ENCODE peak calls at places on chromosome 2, in ten cellular contexts. Z is CD8-positive, alpha-beta T cell; J is IMR-90; E is fibroblast of pulmonary artery; G is epithelial cell of esophagus; O is heart left ventricle; R is WERI-Rb-1; P is pancreas; Y is Peyer's patch; S is endodermal cell. N is an unnamed sample.
A peak's percentile ranks its signal among the peaks of the same experiment; 100 is the strongest.

GRCh38 chr2:52141076-52141475 is 1109.1 kb upstream of the NRXN1 start:
- DNase-seq in E (no peak), J (peak; percentile 30), G (no peak), Y (no peak), S (no peak), Z (no peak), P (no peak), O (no peak), R (no peak), N (no peak)

GRCh38 chr2:160406591-160407392 is 86.8 kb downstream of the RBMS1 start:
- DNase-seq in J (peak; percentile 80), S (peak; percentile 80), E (peak; percentile 85), Z (peak; percentile 81), O (peak; percentile 61), R (peak; percentile 35), G (peak; percentile 67), P (peak; percentile 31), Y (peak; percentile 92), N (peak; percentile 83)

GRCh38 chr2:120815292-120815691 is 79.6 kb downstream of the GLI2 start:
- DNase-seq in Y (no peak), O (no peak), S (no peak), J (no peak), G (no peak), P (no peak), Z (no peak), R (no peak), E (no peak), N (no peak)

GRCh38 chr2:196284901-196285589 is 113.7 kb upstream of the STK17B start:
- DNase-seq in R (no peak), J (no peak), Y (no peak), O (no peak), S (no peak), Z (no peak), P (no peak), E (peak; percentile 16), G (no peak), N (peak; percentile 39)

GRCh38 chr2:173210270-173211196 is 134.9 kb downstream of the MAP3K20 start:
- DNase-seq in O (peak; percentile 83), P (peak; percentile 71), G (peak; percentile 95), E (peak; percentile 97), R (peak; percentile 59), J (peak; percentile 97), Z (peak; percentile 57), S (peak; percentile 82), Y (peak; percentile 30), N (peak; percentile 98)

GRCh38 chr2:128643221-128644065 is 324.8 kb upstream of the HS6ST1 start:
- DNase-seq in R (no peak), E (no peak), G (no peak), Y (no peak), J (no peak), P (no peak), Z (peak; percentile 7), O (no peak), S (peak; percentile 47), N (no peak)

GRCh38 chr2:237213325-237214040 is 127.8 kb downstream of the COPS8 start:
- DNase-seq in S (peak; percentile 68), Y (no peak), Z (no peak), R (no peak), J (peak; percentile 96), O (no peak), P (peak; percentile 41), E (peak; percentile 93), G (peak; percentile 52), N (peak; percentile 94)

GRCh38 chr2:240930096-240930630 is 24.0 kb downstream of the CROCC2 start:
- DNase-seq in Y (no peak), O (peak; percentile 4), G (no peak), Z (peak; percentile 35), E (no peak), P (peak; percentile 3), S (peak; percentile 28), J (no peak), R (peak; percentile 6), N (no peak)

GRCh38 chr2:41381701-41382100 is 666.1 kb upstream of the PKDCC start:
- DNase-seq in Z (no peak), J (no peak), Y (no peak), E (no peak), P (no peak), R (no peak), S (no peak), O (no peak), G (no peak), N (no peak)
- H3K4me3 ChIP-seq in Z (no peak overlapping the region), J (no peak overlapping the region), Y (no peak overlapping the region), E (no peak overlapping the region), P (no peak overlapping the region), R (no peak overlapping the region), S (no peak overlapping the region), O (no peak overlapping the region), G (no peak overlapping the region), N (no peak overlapping the region)

GRCh38 chr2:71285706-71286105 is 45.9 kb upstream of the ZNF638 start:
- DNase-seq in Z (no peak), R (no peak), E (no peak), P (no peak), O (no peak), Y (no peak), S (no peak), G (no peak), J (no peak), N (no peak)

GRCh38 chr2:71283131-71283530 is 48.5 kb upstream of the ZNF638 start:
- DNase-seq in P (no peak), G (no peak), S (no peak), Y (no peak), J (no peak), R (no peak), O (no peak), E (no peak), Z (no peak), N (no peak)

GRCh38 chr2:71281950-71282349 is 49.6 kb upstream of the ZNF638 start:
- DNase-seq in J (no peak), S (no peak), Z (no peak), Y (no peak), E (no peak), R (no peak), G (peak; percentile 8), P (no peak), O (no peak), N (no peak)

GRCh38 chr2:71277536-71278103 is 50.7 kb upstream of the PAIP2B start:
- DNase-seq in J (no peak), S (peak; percentile 89), R (peak; percentile 88), E (peak; percentile 21), G (peak; percentile 9), Y (peak; percentile 22), O (peak; percentile 70), Z (no peak), P (peak; percentile 17), N (peak; percentile 7)

DNA sequence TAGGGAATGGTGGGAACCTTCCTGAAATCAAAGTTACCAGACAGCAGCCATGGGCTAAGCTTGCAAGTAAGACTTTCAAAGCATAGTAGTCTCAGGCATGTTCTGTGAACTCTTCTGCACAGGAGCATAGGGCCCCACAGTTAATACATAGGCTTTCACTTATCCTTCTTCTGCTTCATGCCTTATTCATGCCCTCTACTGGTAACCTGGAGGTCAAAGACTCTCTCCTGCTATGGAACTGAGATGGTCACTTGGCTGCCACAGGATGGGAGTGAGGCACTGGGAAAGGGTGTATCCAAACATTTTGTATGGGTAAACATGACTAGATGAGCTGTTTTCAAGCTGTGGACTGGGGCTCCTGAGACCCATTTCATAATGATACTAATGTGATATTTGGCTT is 49.1 kb upstream of the ZNF638 start:
- DNase-seq in P (no peak), J (no peak), Y (no peak), E (no peak), Z (no peak), O (no peak), S (peak; percentile 55), R (peak; percentile 50), G (peak; percentile 22), N (peak; percentile 6)
- TF ChIP-seq CTCF in P (no peak), J (no peak), Y (no peak), E (no peak), Z (no peak), O (no peak), S (peak; percentile 67), R (peak; percentile 53), G (peak; percentile 12), N (no peak)

DNA sequence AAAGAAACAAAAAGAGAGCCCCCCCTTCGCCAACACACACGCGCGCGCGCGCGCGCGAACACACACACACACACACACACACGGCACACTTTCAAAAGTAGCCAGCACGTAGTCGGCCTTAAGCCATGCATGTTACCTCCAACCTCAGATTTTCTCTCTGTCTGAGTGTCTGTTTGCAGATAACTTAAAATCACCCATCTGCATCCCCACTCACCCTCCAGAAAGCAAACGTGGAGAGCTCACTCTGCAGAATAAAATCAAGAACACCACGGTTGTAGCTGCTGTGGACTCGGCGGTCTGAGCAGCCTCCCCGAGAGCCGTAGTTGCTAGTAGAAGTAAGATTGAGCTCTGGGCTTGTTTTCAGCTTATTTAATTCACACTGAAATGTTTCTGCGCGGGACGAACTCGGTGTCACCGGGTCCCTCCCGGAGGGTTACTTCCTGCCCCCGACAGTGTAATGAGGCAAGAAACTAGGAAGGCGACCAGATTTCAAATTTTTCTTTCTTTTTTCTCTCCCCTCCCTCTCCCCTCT is 5.2 kb downstream of the MEIS1 start:
- DNase-seq in J (no peak), R (no peak), O (peak; percentile 28), Z (no peak), P (no peak), Y (no peak), G (peak; percentile 43), E (peak; percentile 56), S (peak; percentile 66), N (peak; percentile 64)
- H3K4me3 ChIP-seq in J (peak overlapping the region; percentile 99), R (no peak overlapping the region), O (peak overlapping the region; percentile 90), Z (no peak overlapping the region), P (peak overlapping the region; percentile 60), Y (peak overlapping the region; percentile 26), G (peak overlapping the region; percentile 68), E (peak overlapping the region; percentile 92), S (peak overlapping the region; percentile 78), N (peak overlapping the region; percentile 83)

GRCh38 chr2:15756882-15757819 is 165.5 kb downstream of the DDX1 start:
- DNase-seq in G (no peak), J (no peak), S (no peak), R (no peak), O (no peak), Y (no peak), P (no peak), E (no peak), Z (no peak), N (no peak)

GRCh38 chr2:15754703-15755099 is 163.0 kb downstream of the DDX1 start:
- DNase-seq in G (no peak), R (no peak), S (peak; percentile 13), Y (no peak), Z (no peak), E (no peak), O (no peak), P (no peak), J (no peak), N (no peak)

GRCh38 chr2:15756011-15756550 is 164.4 kb downstream of the DDX1 start:
- DNase-seq in G (no peak), E (no peak), O (no peak), J (no peak), P (no peak), S (peak; percentile 13), Z (no peak), Y (no peak), R (no peak), N (no peak)

GRCh38 chr2:15753811-15754702 is 162.4 kb downstream of the DDX1 start:
- DNase-seq in R (no peak), Z (no peak), S (peak; percentile 19), J (no peak), Y (no peak), G (no peak), P (no peak), E (no peak), O (no peak), N (no peak)

DNA sequence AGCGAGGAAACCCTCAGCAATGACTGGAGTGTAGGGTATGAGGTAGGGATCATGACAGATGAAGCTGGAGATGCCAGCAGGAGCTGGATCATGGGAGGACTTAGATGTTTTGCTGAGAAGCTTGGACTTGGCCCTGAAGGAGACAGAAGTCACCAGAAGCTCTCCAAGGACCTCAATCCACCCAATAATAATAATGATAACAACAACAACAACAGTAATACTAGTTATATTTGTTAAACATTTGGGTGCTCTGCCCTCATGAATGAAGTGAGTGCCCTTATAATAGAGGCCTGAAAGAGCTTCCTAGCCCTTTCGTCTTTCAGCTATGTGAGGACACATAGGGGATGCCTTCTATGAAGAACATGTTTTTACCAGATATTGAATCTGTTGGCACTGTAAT is 163.9 kb downstream of the DDX1 start:
- DNase-seq in S (no peak), J (no peak), G (no peak), E (no peak), R (no peak), Y (no peak), O (no peak), P (no peak), Z (no peak), N (no peak)
- TF ChIP-seq CTCF in S (no peak), J (no peak), G (no peak), E (no peak), R (no peak), Y (no peak), O (no peak), P (no peak), Z (no peak), N (no peak)